ENCODE peak calls at places on chromosomes 13 and 19, in five cellular contexts. W is psoas muscle, B is retinal pigment epithelial cell, R is fibroblast of lung, H is right atrium auricular region. E is an unnamed sample.

GRCh38 chr19:30807263-30807662 is 435.1 kb downstream of the ZNF536 start:
- DNase-seq in H (no peak), B (no peak), R (no peak), W (no peak), E (no peak)

GRCh38 chr13:64369121-64369520 is 2861.0 kb downstream of the PCDH9 start:
- DNase-seq in H (no peak), R (peak), W (no peak), B (no peak), E (no peak)

GRCh38 chr13:47117268-47117667 is 220.4 kb upstream of the HTR2A start:
- DNase-seq in W (no peak), H (no peak), B (no peak), R (peak), E (no peak)

GRCh38 chr19:32526895-32527294 is 54.1 kb upstream of the PDCD5 start:
- DNase-seq in H (no peak), W (no peak), B (no peak), R (no peak), E (no peak)

GRCh38 chr19:16301999-16302694 is 22.5 kb upstream of the KLF2 start:
- DNase-seq in R (peak), W (peak), H (no peak), B (no peak), E (peak)

GRCh38 chr13:111462221-111462764 is 141.9 kb downstream of the TEX29 start:
- DNase-seq in W (no peak), R (no peak), H (no peak), B (no peak), E (no peak)

GRCh38 chr19:49691243-49692101 is 556 bp downstream of the CPT1C start:
- DNase-seq in B (no peak), W (peak), R (peak), H (no peak), E (no peak)

GRCh38 chr19:2811735-2812413 is 7.8 kb upstream of the ZNF554 start:
- DNase-seq in W (no peak), H (no peak), R (no peak), B (no peak), E (no peak)

GRCh38 chr19:30539315-30539714 is 167.1 kb downstream of the ZNF536 start:
- DNase-seq in R (no peak), B (no peak), W (no peak), H (no peak), E (no peak)

GRCh38 chr19:41537789-41538188 is 38.2 kb upstream of the CEACAM21 start:
- DNase-seq in W (no peak), H (no peak), R (peak), B (no peak), E (no peak)
- TF ChIP-seq CTCF in W (peak), H (no peak), R (peak), B (peak), E (peak)

DNA sequence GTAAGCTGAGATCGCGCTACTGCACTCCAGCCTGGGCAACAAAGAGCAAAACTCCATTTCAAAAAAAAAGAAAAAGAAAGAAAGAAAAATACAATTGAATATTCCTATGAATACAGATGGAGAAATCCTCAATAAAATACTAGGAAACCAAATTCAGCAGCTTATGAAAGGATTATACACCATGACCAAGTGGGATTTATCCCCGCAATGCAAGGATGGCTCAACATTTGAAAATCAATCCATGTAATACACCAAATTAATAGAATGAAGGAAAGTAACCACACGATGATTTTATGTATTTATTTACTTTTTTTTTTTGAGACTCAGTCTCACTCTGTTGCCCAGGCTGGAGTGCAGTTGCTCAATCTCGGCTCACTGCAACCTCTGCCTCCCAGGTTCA is 19.5 kb upstream of the TM6SF2 start:
- DNase-seq in R (no peak), B (no peak), W (no peak), H (no peak), E (no peak)
- H3K4me3 ChIP-seq in R (no peak), B (no peak), W (no peak), H (no peak), E (no peak)

GRCh38 chr19:35657904-35658700 is 8.2 kb upstream of the UPK1A start:
- DNase-seq in H (no peak), W (no peak), B (no peak), R (no peak), E (no peak)
- TF ChIP-seq CTCF in H (no peak), W (no peak), B (peak), R (peak), E (peak)

GRCh38 chr19:1069009-1069779 is 2.2 kb downstream of the ARHGAP45 start:
- DNase-seq in W (peak), H (peak), R (no peak), B (no peak), E (no peak)
- H3K4me3 ChIP-seq in W (peak), H (peak), R (no peak), B (no peak), E (no peak)

GRCh38 chr13:33799950-33800592 is 17.9 kb upstream of the RFC3 start:
- DNase-seq in H (no peak), R (peak), B (peak), W (no peak), E (peak)
- TF ChIP-seq CTCF in H (no peak), R (peak), B (peak), W (peak), E (peak)

GRCh38 chr19:12733907-12734214 is 623 bp downstream of the TRIR start:
- DNase-seq in W (no peak), B (no peak), R (no peak), H (no peak), E (no peak)
- H3K4me3 ChIP-seq in W (peak), B (peak), R (peak), H (peak), E (peak)

GRCh38 chr13:37068962-37069361 is 9.5 kb upstream of the SUPT20H start:
- DNase-seq in B (no peak), W (no peak), R (peak), H (no peak), E (no peak)
- TF ChIP-seq CTCF in B (no peak), W (peak), R (peak), H (no peak), E (peak)

DNA sequence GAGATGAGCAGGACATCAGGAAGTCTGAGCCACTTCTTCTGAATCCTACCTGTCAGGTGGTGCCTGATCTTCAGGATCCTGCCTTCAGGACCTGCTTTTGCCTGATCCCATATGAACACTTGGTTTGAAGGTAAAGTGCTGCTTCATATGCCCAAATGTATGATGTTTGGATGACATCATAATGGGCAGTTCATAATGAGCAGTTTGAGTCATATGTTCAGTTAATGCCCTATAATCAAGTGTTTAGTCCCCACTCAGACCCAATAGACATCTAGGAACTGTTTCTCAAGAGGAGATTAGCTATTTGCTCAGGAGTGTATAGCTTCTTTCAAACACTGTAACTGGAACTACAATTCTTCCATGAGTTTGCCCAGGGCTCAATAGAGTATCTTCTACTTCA is 58.8 kb downstream of the POLR1D start:
- DNase-seq in B (no peak), R (no peak), W (no peak), H (no peak), E (no peak)
- H3K4me3 ChIP-seq in B (no peak), R (no peak), W (no peak), H (no peak), E (no peak)

E was measured in epithelial cell of proximal tubule.